ENCODE peak calls at places on chromosome 11, in six cellular contexts. B is neural progenitor cell; S is activated gamma-delta T cell treated with anti-CD3 and anti-CD28 coated beads, Interleukin-2, amount 50 U/mL, for 16 hours; J is omental fat pad; M is GM20000; P is IMR-90. H is an unnamed sample.
A peak's percentile ranks its signal among the peaks of the same experiment; 100 is the strongest.

GRCh38 chr11:86067230-86068137 is 1.4 kb downstream of the PICALM start:
- DNase-seq in J (no peak), B (no peak), M (peak; percentile 14), P (no peak), S (no peak), H (peak; percentile 53)

GRCh38 chr11:45110562-45110961 is 35.9 kb upstream of the PRDM11 start:
- DNase-seq in P (peak; percentile 68), J (no peak), B (peak; percentile 87), M (peak; percentile 69), S (peak; percentile 27), H (peak; percentile 92)

GRCh38 chr11:126060651-126061220 is 1.9 kb downstream of the CDON start:
- DNase-seq in P (no peak), S (no peak), M (no peak), J (no peak), B (peak; percentile 32), H (no peak)

GRCh38 chr11:66976048-66976467 is 954 bp downstream of the C11orf86 start:
- DNase-seq in B (peak; percentile 76), M (no peak), J (no peak), P (no peak), S (no peak), H (peak; percentile 57)

GRCh38 chr11:119149371-119150275 is 771 bp downstream of the ABCG4 start:
- DNase-seq in P (no peak), S (no peak), J (no peak), M (no peak), B (peak; percentile 78), H (no peak)

GRCh38 chr11:112797072-112797471 is 164.1 kb upstream of the NCAM1 start:
- DNase-seq in M (no peak), B (peak; percentile 59), P (no peak), S (no peak), J (no peak), H (no peak)

GRCh38 chr11:3859373-3859881 is 4.0 kb downstream of the STIM1 start:
- DNase-seq in J (no peak), B (no peak), M (peak; percentile 73), P (no peak), S (no peak), H (no peak)

GRCh38 chr11:111562692-111563389 is 22.3 kb downstream of the LAYN start:
- DNase-seq in B (no peak), J (no peak), S (no peak), M (no peak), P (no peak), H (no peak)

GRCh38 chr11:75583710-75584658 is 21.9 kb downstream of the SERPINH1 start:
- DNase-seq in M (peak; percentile 66), B (peak; percentile 86), J (peak; percentile 42), P (peak; percentile 61), S (no peak), H (peak; percentile 78)

GRCh38 chr11:67033661-67034166 is 10.8 kb downstream of the SYT12 start:
- DNase-seq in S (no peak), J (no peak), B (no peak), P (peak; percentile 99), M (no peak), H (peak; percentile 94)

GRCh38 chr11:78560066-78560597 is 14.5 kb downstream of the NARS2 start:
- DNase-seq in S (no peak), B (no peak), P (no peak), M (peak; percentile 39), J (no peak), H (no peak)

GRCh38 chr11:64313491-64314145 is 3.7 kb downstream of the TRMT112 start:
- DNase-seq in S (no peak), P (no peak), M (no peak), J (no peak), B (no peak), H (no peak)

GRCh38 chr11:77999446-77999845 is 5.0 kb upstream of the INTS4 start:
- DNase-seq in J (no peak), M (no peak), S (no peak), B (no peak), P (no peak), H (no peak)

GRCh38 chr11:12775955-12776354 is 101.7 kb downstream of the TEAD1 start:
- DNase-seq in S (no peak), M (no peak), B (no peak), P (no peak), J (no peak), H (no peak)

H was measured in adipocyte.